ENCODE peak calls at places on chromosomes 11 and 22, in four cellular contexts. U is GM12878, G is HEK293T, P is H1. F is an unnamed sample.

GRCh38 chr11:66904055-66904454 is 47.2 kb downstream of the LRFN4 start:
- DNase-seq in G (no peak), P (no peak), U (no peak), F (no peak)

GRCh38 chr22:46129390-46130041 is 20.8 kb upstream of the PPARA start:
- DNase-seq in P (no peak), U (no peak), G (no peak), F (no peak)

GRCh38 chr11:43947003-43947500 is 4.6 kb downstream of the C11orf96 start:
- DNase-seq in U (no peak), G (no peak), P (no peak), F (no peak)

GRCh38 chr22:31488988-31489617 is 539 bp downstream of the EIF4ENIF1 start:
- DNase-seq in U (no peak), P (no peak), G (peak; percentile 71), F (no peak)

GRCh38 chr11:69178819-69179482 is 23.2 kb downstream of the SMIM38 start:
- DNase-seq in P (no peak), G (no peak), U (no peak), F (no peak)

GRCh38 chr11:77590194-77590591 is 440 bp downstream of the AQP11 start:
- DNase-seq in G (peak; percentile 8), U (no peak), P (no peak), F (no peak)

GRCh38 chr11:118046964-118047700 is 29.7 kb upstream of the TMPRSS4 start:
- DNase-seq in P (no peak), U (no peak), G (no peak), F (no peak)

GRCh38 chr11:70244698-70245097 is 25.8 kb upstream of the PPFIA1 start:
- DNase-seq in P (no peak), U (no peak), G (no peak), F (no peak)

GRCh38 chr22:19260804-19261203 is 30.7 kb downstream of the CLTCL1 start:
- DNase-seq in G (no peak), P (no peak), U (no peak), F (no peak)

GRCh38 chr11:108037636-108038035 is 28.9 kb downstream of the CUL5 start:
- DNase-seq in G (no peak), P (no peak), U (no peak), F (no peak)

GRCh38 chr22:36737776-36738175 is 34.2 kb upstream of the CACNG2 start:
- DNase-seq in G (no peak), U (no peak), P (no peak), F (no peak)

GRCh38 chr11:3109921-3110706 is 52.9 kb upstream of the CARS1 start:
- DNase-seq in U (no peak), P (peak; percentile 43), G (peak; percentile 75), F (peak; percentile 30)

GRCh38 chr11:121140369-121140768 is 39.3 kb downstream of the TECTA start:
- DNase-seq in G (no peak), P (no peak), U (no peak), F (no peak)

GRCh38 chr11:121137005-121137404 is 36.0 kb downstream of the TECTA start:
- DNase-seq in U (no peak), P (no peak), G (no peak), F (no peak)

GRCh38 chr11:121141051-121141450 is 40.0 kb downstream of the TECTA start:
- DNase-seq in P (no peak), U (no peak), G (no peak), F (no peak)

GRCh38 chr11:121134758-121135312 is 33.8 kb downstream of the TECTA start:
- DNase-seq in P (no peak), G (no peak), U (no peak), F (no peak)

DNA sequence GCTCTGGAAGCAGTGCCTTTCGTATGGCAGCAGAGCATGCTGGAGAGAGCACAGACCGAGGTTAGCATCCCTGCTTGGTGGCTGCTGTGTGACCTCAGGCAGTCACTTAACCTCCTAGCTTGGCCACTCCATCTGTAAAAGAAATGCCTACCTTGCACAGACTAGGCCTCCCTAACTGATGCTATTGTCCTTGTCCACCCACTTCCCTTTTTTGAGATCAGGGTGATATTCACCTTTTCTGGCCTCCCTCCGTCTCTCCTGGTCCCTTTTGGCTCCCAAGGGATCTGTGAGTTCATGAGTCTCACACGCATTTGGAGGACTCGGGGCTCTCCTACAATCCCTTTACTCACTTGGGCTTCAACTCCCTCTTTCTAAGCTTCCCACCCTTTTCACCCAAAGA is 37.2 kb downstream of the TECTA start:
- DNase-seq in U (no peak), G (no peak), P (no peak), F (no peak)
- TF ChIP-seq SUZ12 in U (no peak), G (no peak), P (no peak), F (no peak)

DNA sequence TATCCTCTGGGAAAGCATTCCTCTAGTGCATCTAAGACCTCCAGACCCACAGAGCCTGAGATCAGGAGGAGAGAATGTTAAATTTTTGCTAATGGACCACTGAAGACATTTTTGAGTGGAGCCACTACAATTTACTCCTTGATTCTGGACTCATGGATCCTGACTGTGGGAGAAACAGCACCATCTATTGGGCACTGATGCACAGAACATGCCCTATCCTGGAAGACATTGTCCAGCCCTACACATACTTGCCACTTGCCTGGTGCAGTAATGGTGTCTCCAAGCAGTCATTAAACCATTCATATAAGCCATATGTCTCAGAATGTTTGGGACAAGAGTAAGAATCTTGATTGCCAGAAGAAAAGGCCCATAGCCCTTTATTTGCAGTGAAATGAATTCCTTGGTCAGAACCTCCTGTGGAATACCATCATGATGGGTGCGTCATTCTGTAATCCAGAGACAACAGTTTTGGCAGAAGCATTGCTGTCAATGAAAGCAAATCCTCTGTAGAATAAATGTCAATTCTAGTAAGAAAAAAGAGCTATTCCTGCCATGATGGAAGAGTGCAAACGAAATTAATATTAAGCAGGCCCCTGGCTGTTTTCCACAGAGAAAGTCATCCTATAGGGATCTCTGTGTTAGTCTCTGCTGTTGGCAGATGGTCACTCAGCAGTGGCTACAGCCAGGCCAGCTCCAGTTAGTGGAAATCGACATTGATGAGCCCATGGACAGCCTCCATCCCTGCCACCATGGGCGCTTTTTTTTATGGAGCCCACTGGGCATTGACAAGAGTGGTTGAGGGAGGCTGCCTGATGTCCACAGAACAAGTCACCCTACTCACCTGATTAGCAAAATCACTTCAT is 43.5 kb downstream of the GGTLC2 start:
- DNase-seq in P (no peak), G (peak; percentile 57), U (no peak), F (no peak)
- TF ChIP-seq SUZ12 in P (no peak), G (no peak), U (no peak), F (no peak)

DNA sequence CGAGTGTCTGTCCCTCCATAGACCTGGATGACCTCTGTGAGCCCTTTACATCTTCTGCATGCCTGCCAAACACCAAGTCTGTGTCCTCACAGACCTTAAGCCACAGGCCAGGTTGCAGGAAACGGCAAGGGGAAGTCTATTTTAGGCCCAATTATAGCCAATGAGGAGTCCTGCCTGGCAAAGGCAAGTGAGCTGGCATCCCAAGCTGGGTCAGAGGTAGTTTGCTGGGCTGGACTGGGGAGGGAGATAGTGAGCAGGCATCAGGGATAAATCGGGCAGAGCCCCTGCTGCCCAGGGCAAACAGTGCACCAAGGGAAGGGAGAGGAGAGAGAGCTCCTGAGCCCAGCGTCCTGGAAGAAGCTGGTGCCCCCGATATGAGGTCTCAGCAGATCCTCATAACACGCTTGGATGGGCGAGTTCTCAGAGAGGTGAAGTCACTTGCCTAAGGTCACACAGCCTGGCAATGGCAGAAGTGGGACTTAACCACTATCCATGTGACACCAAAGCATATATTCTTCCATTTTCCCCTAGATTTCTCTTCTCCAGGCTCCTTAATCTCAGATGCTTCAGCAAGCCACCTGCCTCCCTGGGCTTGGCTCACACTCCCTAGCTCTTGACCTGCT is 3.7 kb upstream of the RELT start:
- DNase-seq in P (no peak), G (no peak), U (no peak), F (no peak)
- TF ChIP-seq SUZ12 in P (no peak), G (no peak), U (no peak), F (no peak)

GRCh38 chr11:94513091-94513490 is 830 bp downstream of the C11orf97 start:
- DNase-seq in G (no peak), P (no peak), U (no peak), F (no peak)
- TF ChIP-seq SUZ12 in G (no peak), P (no peak), U (no peak), F (no peak)

DNA sequence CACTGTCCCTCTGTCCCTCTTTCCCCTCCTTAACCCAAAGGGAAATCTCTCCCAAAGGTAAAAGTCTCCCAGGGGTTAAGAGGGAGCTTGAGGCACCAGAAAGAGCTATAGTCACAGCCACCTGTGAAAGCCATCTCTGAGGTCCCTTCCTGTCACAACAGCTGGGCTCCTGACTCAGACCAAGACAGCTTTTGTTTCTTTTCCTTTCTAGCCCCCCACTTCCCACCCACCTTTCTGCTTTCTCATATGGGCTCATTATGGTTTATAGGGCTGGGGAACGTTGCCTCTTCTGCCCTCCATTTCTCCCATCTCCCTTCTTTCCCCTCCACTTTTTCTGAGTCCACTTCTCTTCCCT is 19.1 kb downstream of the MIF start:
- DNase-seq in G (no peak), U (no peak), P (no peak), F (no peak)
- TF ChIP-seq SUZ12 in G (no peak), U (no peak), P (no peak), F (no peak)

GRCh38 chr11:94775576-94776327 is 7.6 kb downstream of the AMOTL1 start:
- DNase-seq in G (no peak), P (no peak), U (no peak), F (no peak)
- TF ChIP-seq SUZ12 in G (no peak), P (no peak), U (no peak), F (no peak)

GRCh38 chr11:27716216-27716615 is 16.0 kb upstream of the BDNF start:
- DNase-seq in U (no peak), P (no peak), G (no peak), F (no peak)
- TF ChIP-seq SUZ12 in U (no peak), P (no peak), G (no peak), F (no peak)

DNA sequence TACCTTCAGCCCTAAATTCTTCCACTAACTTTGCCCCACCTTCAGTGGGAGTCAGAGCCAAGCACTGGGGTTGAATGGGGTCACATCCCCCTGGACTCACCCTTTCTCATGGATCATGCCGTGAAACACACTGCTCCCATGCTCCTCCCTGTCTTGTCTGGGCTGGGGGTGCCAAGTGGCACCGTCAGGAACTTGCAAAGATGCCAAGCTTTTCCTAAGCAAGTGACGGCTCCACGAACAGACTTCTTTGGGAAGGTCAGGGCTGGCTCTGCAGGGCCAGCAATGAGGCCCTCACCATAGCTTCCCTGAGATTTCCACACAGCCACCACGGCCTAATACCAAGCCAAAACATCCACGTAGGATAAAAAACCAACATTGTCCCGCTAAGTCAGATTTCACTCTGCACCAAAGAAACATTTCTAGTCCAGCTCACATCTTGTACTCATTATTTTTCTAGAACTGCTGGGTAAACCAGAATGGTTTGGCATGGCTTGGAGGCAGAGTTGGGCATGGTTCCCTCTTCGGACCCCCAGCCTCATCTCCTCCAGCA is 76.5 kb downstream of the NAT10 start:
- DNase-seq in P (no peak), U (no peak), G (no peak), F (no peak)
- TF ChIP-seq SUZ12 in P (no peak), U (no peak), G (no peak), F (no peak)

GRCh38 chr22:37996515-37997246 is 12.3 kb upstream of the SOX10 start:
- DNase-seq in U (no peak), G (no peak), P (no peak), F (no peak)

GRCh38 chr22:37999236-37999635 is 14.9 kb upstream of the SOX10 start:
- DNase-seq in U (no peak), P (no peak), G (no peak), F (no peak)

GRCh38 chr22:37996079-37996478 is 11.7 kb upstream of the SOX10 start:
- DNase-seq in P (no peak), G (no peak), U (no peak), F (no peak)

GRCh38 chr22:37998543-37998942 is 14.2 kb upstream of the SOX10 start:
- DNase-seq in P (no peak), U (no peak), G (no peak), F (no peak)

GRCh38 chr22:37999640-38000272 is 15.4 kb upstream of the SOX10 start:
- DNase-seq in P (no peak), G (peak; percentile 57), U (no peak), F (no peak)
- TF ChIP-seq SUZ12 in P (no peak), G (no peak), U (no peak), F (no peak)

GRCh38 chr22:27676545-27677188 is 124.9 kb downstream of the MN1 start:
- DNase-seq in U (no peak), P (no peak), G (no peak), F (no peak)
- TF ChIP-seq SUZ12 in U (no peak), P (no peak), G (no peak), F (no peak)

F was measured in NT2/D1.